ENCODE peak calls at places on chromosomes 12 and 14, in four cellular contexts. W is adrenal gland, G is keratinocyte, Q is aorta. T is an unnamed sample. For H3K9me3, the result is how much of the 10 kb centered on the place peaks cover.

GRCh38 chr12:8026282-8026637 is 6.3 kb upstream of the FOXJ2 start:
- DNase-seq in W (no peak), Q (no peak), G (no peak), T (no peak)

GRCh38 chr14:97116546-97116945 is 319.4 kb downstream of the VRK1 start:
- DNase-seq in G (no peak), Q (no peak), W (no peak), T (no peak)

GRCh38 chr14:81122326-81122725 is 98.4 kb downstream of the GTF2A1 start:
- DNase-seq in Q (no peak), G (no peak), W (no peak), T (no peak)

GRCh38 chr12:45973526-45973925 is 16.8 kb downstream of the SCAF11 start:
- DNase-seq in G (no peak), W (no peak), Q (no peak), T (no peak)

GRCh38 chr12:481422-481821 is 21.7 kb downstream of the B4GALNT3 start:
- DNase-seq in W (peak), G (no peak), Q (peak), T (peak)

GRCh38 chr14:92503756-92504491 is 9.7 kb upstream of the RIN3 start:
- DNase-seq in Q (peak), W (peak), G (peak), T (no peak)

GRCh38 chr12:121388421-121388981 is 11.4 kb upstream of the RNF34 start:
- DNase-seq in G (no peak), Q (no peak), W (no peak), T (no peak)

GRCh38 chr14:52253503-52253902 is 14.0 kb upstream of the PTGDR start:
- DNase-seq in W (no peak), Q (no peak), G (no peak), T (no peak)

GRCh38 chr12:78764913-78765312 is 99.7 kb upstream of the SYT1 start:
- DNase-seq in Q (no peak), W (no peak), G (no peak), T (no peak)

GRCh38 chr12:11653215-11653753 is 3.8 kb downstream of the ETV6 start:
- DNase-seq in G (no peak), W (no peak), Q (no peak), T (no peak)

GRCh38 chr14:100609331-100609870 is 22.2 kb upstream of the BEGAIN start:
- DNase-seq in G (no peak), Q (no peak), W (no peak), T (no peak)

GRCh38 chr12:40010899-40011774 is 94.7 kb downstream of the SLC2A13 start:
- DNase-seq in W (peak), G (no peak), Q (peak), T (peak)

GRCh38 chr14:100582496-100583165 is 4.6 kb downstream of the BEGAIN start:
- DNase-seq in Q (peak), G (no peak), W (no peak), T (no peak)

GRCh38 chr12:28512876-28513275 is 322.6 kb downstream of the CCDC91 start:
- DNase-seq in W (no peak), Q (no peak), G (no peak), T (no peak)

GRCh38 chr12:23008613-23009012 is 383.6 kb downstream of the ETNK1 start:
- DNase-seq in W (no peak), G (no peak), Q (peak), T (no peak)

DNA sequence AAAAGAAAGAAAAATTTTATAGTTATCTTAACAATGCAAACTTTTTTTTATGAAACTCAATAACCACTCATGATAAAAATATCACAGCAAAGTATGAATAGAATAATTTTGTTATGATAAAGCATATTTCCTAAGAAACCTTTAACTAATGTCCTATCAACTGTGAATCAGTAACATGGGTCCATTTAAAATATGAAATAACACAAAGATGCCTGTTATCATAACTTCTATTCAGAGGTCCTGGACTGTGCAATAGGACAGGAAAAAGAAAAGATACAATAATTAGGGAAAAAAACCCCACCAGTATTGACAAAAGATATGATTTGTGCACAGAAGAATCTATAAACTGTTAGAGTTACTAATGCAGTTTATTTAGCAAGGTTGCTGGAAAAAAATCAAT is 245.4 kb downstream of the FOXN3 start:
- DNase-seq in Q (no peak), W (no peak), G (no peak), T (no peak)
- H3K9me3 ChIP-seq in Q (under half), W (under half), G (under half), T (under half)

DNA sequence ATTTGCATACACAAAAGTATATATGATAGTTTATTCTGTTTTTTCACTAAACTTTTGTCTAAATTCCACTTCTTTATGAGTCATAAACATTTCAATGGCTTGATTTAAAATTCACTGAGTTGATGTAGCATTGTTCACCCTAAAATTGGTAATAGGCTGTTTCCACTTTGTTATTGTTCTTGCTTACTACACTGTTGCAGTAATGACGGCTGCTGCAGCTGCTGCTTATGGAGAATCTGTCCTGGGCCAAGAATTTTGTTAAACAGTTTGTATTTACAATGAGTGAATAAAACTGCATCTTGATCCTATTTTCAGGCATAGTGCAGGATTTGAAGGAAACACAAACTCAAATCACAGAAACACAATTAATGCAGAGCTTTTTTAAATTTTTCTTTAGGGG is 266.2 kb downstream of the LRFN5 start:
- DNase-seq in W (no peak), G (no peak), Q (no peak), T (no peak)
- H3K9me3 ChIP-seq in W (under half), G (under half), Q (under half), T (under half)

GRCh38 chr12:117134721-117135120 is 35.5 kb upstream of the TESC start:
- DNase-seq in Q (no peak), W (no peak), G (no peak), T (no peak)
- H3K9me3 ChIP-seq in Q (under half), W (under half), G (under half), T (under half)

GRCh38 chr12:109594566-109595317 is 21.1 kb downstream of the MVK start:
- DNase-seq in W (no peak), Q (no peak), G (no peak), T (no peak)
- H3K9me3 ChIP-seq in W (under half), Q (under half), G (under half), T (under half)

DNA sequence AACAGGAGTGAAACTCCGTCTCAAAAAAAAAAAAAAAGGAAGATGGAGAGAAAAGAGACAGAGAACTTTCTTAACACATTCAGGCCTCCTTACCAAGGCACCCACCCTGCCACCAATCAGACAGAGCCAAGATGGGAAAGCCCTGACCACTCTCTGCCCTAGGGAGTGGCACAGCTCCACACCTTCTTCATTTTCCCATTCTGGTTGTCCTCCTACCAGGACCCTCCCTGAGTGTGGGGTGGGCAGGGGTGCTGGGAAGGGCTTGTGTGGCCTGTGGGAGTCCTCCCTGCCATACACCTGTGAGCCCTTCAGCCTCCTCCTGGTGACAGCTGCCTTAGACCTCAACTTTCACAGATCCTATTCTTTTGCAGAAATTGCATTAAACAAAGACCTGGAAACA is 513.6 kb downstream of the BCL11B start:
- DNase-seq in W (no peak), Q (no peak), G (no peak), T (no peak)
- H3K9me3 ChIP-seq in W (under half), Q (under half), G (under half), T (under half)

GRCh38 chr14:105902131-105902898 is 375.9 kb downstream of the TMEM121 start:
- DNase-seq in W (no peak), Q (no peak), G (no peak), T (no peak)

GRCh38 chr14:105904379-105904778 is 378.0 kb downstream of the TMEM121 start:
- DNase-seq in Q (no peak), G (no peak), W (no peak), T (no peak)

GRCh38 chr14:105905456-105905855 is 379.1 kb downstream of the TMEM121 start:
- DNase-seq in W (no peak), Q (no peak), G (no peak), T (no peak)

GRCh38 chr14:105901226-105901625 is 374.8 kb downstream of the TMEM121 start:
- DNase-seq in Q (no peak), G (no peak), W (no peak), T (no peak)

GRCh38 chr14:105903971-105904370 is 377.6 kb downstream of the TMEM121 start:
- DNase-seq in Q (no peak), G (no peak), W (no peak), T (no peak)
- H3K9me3 ChIP-seq in Q (under half), G (under half), W (under half), T (under half)

GRCh38 chr12:34377243-34378035 is 355.1 kb downstream of the ALG10 start:
- DNase-seq in G (no peak), W (no peak), Q (no peak), T (no peak)

GRCh38 chr12:34379142-34379541 is 356.8 kb downstream of the ALG10 start:
- DNase-seq in Q (no peak), G (no peak), W (no peak), T (no peak)

GRCh38 chr12:34372003-34372402 is 349.7 kb downstream of the ALG10 start:
- DNase-seq in W (no peak), Q (no peak), G (no peak), T (no peak)

GRCh38 chr12:34373926-34374325 is 351.6 kb downstream of the ALG10 start:
- DNase-seq in G (no peak), W (no peak), Q (no peak), T (no peak)

GRCh38 chr12:34376133-34376799 is 354.0 kb downstream of the ALG10 start:
- DNase-seq in Q (no peak), G (no peak), W (no peak), T (no peak)
- H3K9me3 ChIP-seq in Q (under half), G (under half), W (under half), T (under half)

DNA sequence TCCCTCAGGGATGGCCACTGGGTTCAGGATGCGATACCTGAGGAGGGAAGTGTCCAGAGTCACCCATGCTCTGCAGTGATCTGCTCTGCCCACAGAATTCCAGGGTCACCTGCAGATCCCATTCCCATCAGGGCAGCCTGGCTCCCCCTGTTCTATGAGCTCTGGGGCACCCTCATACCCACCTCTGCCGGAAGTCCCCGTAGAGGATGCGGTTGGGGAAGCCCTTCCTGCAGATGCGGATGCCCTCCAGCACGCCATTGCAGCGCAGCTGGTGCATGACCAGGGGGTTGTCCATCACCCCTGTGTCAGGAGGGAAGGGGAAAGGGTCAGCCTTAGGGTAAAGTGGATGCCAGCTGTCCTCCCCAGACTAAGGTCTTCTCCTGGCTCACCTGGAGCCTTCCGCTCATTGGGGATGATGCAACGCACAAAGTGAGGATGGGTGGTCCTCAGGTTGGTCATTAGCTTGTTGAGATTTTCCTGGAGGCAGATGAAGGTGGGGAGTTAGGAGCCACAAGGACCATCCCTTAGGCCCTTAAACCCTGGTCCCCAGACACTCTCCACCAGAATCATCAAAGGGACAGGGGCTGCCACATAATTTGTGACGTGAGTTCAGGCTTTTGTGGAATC is 11.2 kb downstream of the MYH6 start:
- DNase-seq in W (no peak), Q (no peak), G (no peak), T (no peak)
- H3K9me3 ChIP-seq in W (under half), Q (under half), G (under half), T (under half)

T was measured in right atrium auricular region.